ENCODE peak calls at places on chromosomes 3 and 15, in eight cellular contexts. Y is heart left ventricle, D is IMR-90, Z is uterus, B is adipocyte, L is endodermal cell, I is left ventricle myocardium inferior, E is Peyer's patch. W is an unnamed sample. For H3K27me3, the result is how much of the 10 kb centered on the place peaks cover.

GRCh38 chr15:32671339-32672325 is 30.1 kb downstream of the SCG5 start:
- DNase-seq in Y (no peak), D (no peak), Z (no peak), B (no peak), L (no peak), I (no peak), E (no peak), W (no peak)

GRCh38 chr3:195807681-195808121 is 4.0 kb downstream of the MUC4 start:
- DNase-seq in Y (no peak), D (no peak), Z (no peak), B (no peak), L (peak), I (no peak), E (no peak), W (no peak)

GRCh38 chr3:105746226-105746996 is 122.4 kb downstream of the CBLB start:
- DNase-seq in Y (no peak), D (no peak), Z (no peak), B (no peak), L (no peak), I (no peak), E (no peak), W (no peak)

GRCh38 chr3:128425846-128426127 is 40.9 kb downstream of the DNAJB8 start:
- DNase-seq in Y (no peak), D (no peak), Z (no peak), B (no peak), L (no peak), I (no peak), E (no peak), W (no peak)

GRCh38 chr15:83733206-83733605 is 79.3 kb downstream of the ADAMTSL3 start:
- DNase-seq in Y (no peak), D (peak), Z (no peak), B (no peak), L (peak), I (no peak), E (no peak), W (peak)

GRCh38 chr3:65226287-65226686 is 538.5 kb upstream of the ADAMTS9 start:
- DNase-seq in Y (no peak), D (no peak), Z (no peak), B (no peak), L (no peak), I (no peak), E (no peak), W (no peak)

GRCh38 chr15:57160823-57161560 is 215.3 kb upstream of the CGNL1 start:
- DNase-seq in Y (no peak), D (peak), Z (no peak), B (peak), L (no peak), I (no peak), E (no peak), W (peak)

GRCh38 chr15:77543159-77543882 is 89.4 kb downstream of the LINGO1 start:
- DNase-seq in Y (peak), D (peak), Z (peak), B (peak), L (peak), I (peak), E (peak), W (peak)

GRCh38 chr3:38086496-38086895 is 47.5 kb downstream of the DLEC1 start:
- DNase-seq in Y (no peak), D (no peak), Z (no peak), B (no peak), L (no peak), I (no peak), E (no peak), W (peak)

GRCh38 chr3:123660900-123661299 is 76.0 kb upstream of the HACD2 start:
- DNase-seq in Y (peak), D (peak), Z (peak), B (peak), L (no peak), I (peak), E (peak), W (peak)

GRCh38 chr3:197555281-197556261 is at the start of gene BDH1:
- DNase-seq in Y (no peak), D (no peak), Z (peak), B (peak), L (peak), I (no peak), E (peak), W (peak)

GRCh38 chr3:87132801-87133200 is 94.3 kb upstream of the CHMP2B start:
- DNase-seq in Y (no peak), D (no peak), Z (no peak), B (peak), L (no peak), I (no peak), E (no peak), W (no peak)

GRCh38 chr3:24069045-24069444 is 124.0 kb downstream of the NR1D2 start:
- DNase-seq in Y (peak), D (no peak), Z (no peak), B (peak), L (no peak), I (no peak), E (no peak), W (peak)

GRCh38 chr3:134232146-134232545 is 18.5 kb downstream of the RYK start:
- DNase-seq in Y (no peak), D (peak), Z (no peak), B (no peak), L (no peak), I (no peak), E (no peak), W (no peak)

GRCh38 chr3:66039590-66039887 is 821 bp upstream of the MAGI1 start:
- DNase-seq in Y (peak), D (no peak), Z (peak), B (peak), L (peak), I (peak), E (peak), W (no peak)

GRCh38 chr3:179113903-179114302 is 34.3 kb upstream of the PIK3CA start:
- DNase-seq in Y (no peak), D (peak), Z (no peak), B (peak), L (no peak), I (no peak), E (no peak), W (no peak)

GRCh38 chr3:139460529-139460928 is 15.8 kb downstream of the RBP2 start:
- DNase-seq in Y (no peak), D (no peak), Z (no peak), B (no peak), L (no peak), I (peak), E (no peak), W (no peak)

GRCh38 chr3:148075829-148076716 is 621.6 kb upstream of the AGTR1 start:
- DNase-seq in Y (no peak), D (peak), Z (no peak), B (peak), L (peak), I (no peak), E (no peak), W (peak)

GRCh38 chr15:51736069-51736468 is 1.4 kb downstream of the LYSMD2 start:
- DNase-seq in Y (no peak), D (no peak), Z (no peak), B (peak), L (no peak), I (no peak), E (no peak), W (no peak)

GRCh38 chr3:64152676-64153466 is 72.4 kb downstream of the PRICKLE2 start:
- DNase-seq in Y (no peak), D (no peak), Z (no peak), B (no peak), L (no peak), I (no peak), E (no peak), W (no peak)

GRCh38 chr15:79886119-79886518 is 10.7 kb downstream of the MTHFS start:
- DNase-seq in Y (no peak), D (no peak), Z (no peak), B (no peak), L (no peak), I (no peak), E (no peak), W (no peak)

GRCh38 chr3:101848326-101848725 is 988 bp upstream of the NFKBIZ start:
- DNase-seq in Y (no peak), D (no peak), Z (no peak), B (no peak), L (no peak), I (no peak), E (no peak), W (no peak)

GRCh38 chr3:105899528-105899927 is 30.7 kb upstream of the CBLB start:
- DNase-seq in Y (no peak), D (peak), Z (no peak), B (peak), L (no peak), I (no peak), E (no peak), W (no peak)

GRCh38 chr3:50352762-50353161 is 2.1 kb downstream of the CYB561D2 start:
- DNase-seq in Y (no peak), D (peak), Z (no peak), B (no peak), L (no peak), I (no peak), E (no peak), W (no peak)

GRCh38 chr15:35281515-35281914 is 196.4 kb upstream of the NANOGP8 start:
- DNase-seq in Y (no peak), D (peak), Z (no peak), B (peak), L (no peak), I (no peak), E (no peak), W (no peak)

GRCh38 chr3:71585126-71585525 is 1.6 kb upstream of the FOXP1 start:
- DNase-seq in Y (no peak), D (no peak), Z (no peak), B (no peak), L (no peak), I (no peak), E (no peak), W (no peak)
- H3K4me3 ChIP-seq in Y (peak), D (no peak), Z (peak), B (peak), L (no peak), I (peak), E (peak), W (peak)

GRCh38 chr15:68559342-68560310 is 19.2 kb upstream of the CORO2B start:
- DNase-seq in Y (peak), D (peak), Z (peak), B (peak), L (peak), I (peak), E (peak), W (peak)

GRCh38 chr15:68558318-68559305 is 20.2 kb upstream of the CORO2B start:
- DNase-seq in Y (no peak), D (no peak), Z (peak), B (no peak), L (peak), I (no peak), E (peak), W (no peak)

GRCh38 chr15:68555348-68556037 is 23.3 kb upstream of the CORO2B start:
- DNase-seq in Y (no peak), D (no peak), Z (peak), B (no peak), L (no peak), I (no peak), E (peak), W (no peak)

GRCh38 chr15:68556139-68556990 is 22.4 kb upstream of the CORO2B start:
- DNase-seq in Y (no peak), D (no peak), Z (no peak), B (no peak), L (no peak), I (no peak), E (peak), W (no peak)

DNA sequence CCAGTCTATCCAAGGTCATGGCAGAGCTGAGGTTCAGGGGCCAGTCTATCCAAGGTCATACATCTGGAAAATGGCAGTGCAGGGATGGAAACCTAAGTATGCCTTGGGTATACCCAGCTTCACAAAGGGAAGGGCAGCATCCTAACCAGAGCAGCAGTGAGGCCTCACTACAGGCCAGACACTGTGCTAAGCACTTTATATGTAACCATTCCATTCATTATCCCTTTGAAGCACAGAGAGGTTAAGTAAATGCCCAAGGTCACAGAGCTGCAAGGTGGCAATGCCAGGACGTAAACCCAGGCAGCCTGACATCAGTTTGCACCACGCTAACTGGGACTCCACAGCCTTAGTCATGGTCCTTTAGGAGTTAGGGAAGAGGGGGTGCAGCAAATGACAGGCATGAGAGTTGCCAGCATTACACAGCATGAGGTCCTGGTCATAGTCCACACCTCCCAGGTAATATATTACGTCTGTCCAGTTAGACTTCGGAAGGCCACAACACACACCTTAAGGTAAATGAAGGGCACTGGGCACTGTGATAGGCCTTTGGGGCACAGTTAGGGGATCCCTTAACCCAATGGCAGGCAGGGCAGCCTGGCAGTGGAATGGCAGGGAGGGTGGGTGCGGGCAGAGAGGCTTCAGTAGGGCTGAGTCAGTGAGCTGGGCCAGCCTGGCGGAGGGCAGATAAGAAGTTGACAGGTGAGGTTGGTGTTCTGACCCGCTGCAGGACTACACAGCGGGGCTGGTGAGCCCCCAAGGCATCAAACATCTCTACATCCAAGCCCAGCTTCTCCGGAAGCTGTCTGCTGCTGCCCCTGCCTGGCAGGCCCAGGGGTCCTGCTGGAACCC is 21.1 kb upstream of the CORO2B start:
- DNase-seq in Y (no peak), D (no peak), Z (peak), B (no peak), L (peak), I (no peak), E (peak), W (no peak)
- H3K27me3 ChIP-seq in Y (under half), D (under half), Z (under half), B (under half), L (under half), I (under half), E (under half), W (under half)

GRCh38 chr3:122021811-122022401 is at the start of gene ILDR1:
- DNase-seq in Y (no peak), D (no peak), Z (no peak), B (no peak), L (peak), I (no peak), E (peak), W (no peak)
- H3K4me3 ChIP-seq in Y (peak), D (no peak), Z (no peak), B (no peak), L (peak), I (peak), E (peak), W (no peak)

GRCh38 chr3:169667710-169668080 is 4.2 kb upstream of the MECOM start:
- DNase-seq in Y (no peak), D (no peak), Z (no peak), B (no peak), L (no peak), I (no peak), E (no peak), W (no peak)
- H3K27me3 ChIP-seq in Y (under half), D (under half), Z (half or more), B (half or more), L (half or more), I (half or more), E (under half), W (half or more)

DNA sequence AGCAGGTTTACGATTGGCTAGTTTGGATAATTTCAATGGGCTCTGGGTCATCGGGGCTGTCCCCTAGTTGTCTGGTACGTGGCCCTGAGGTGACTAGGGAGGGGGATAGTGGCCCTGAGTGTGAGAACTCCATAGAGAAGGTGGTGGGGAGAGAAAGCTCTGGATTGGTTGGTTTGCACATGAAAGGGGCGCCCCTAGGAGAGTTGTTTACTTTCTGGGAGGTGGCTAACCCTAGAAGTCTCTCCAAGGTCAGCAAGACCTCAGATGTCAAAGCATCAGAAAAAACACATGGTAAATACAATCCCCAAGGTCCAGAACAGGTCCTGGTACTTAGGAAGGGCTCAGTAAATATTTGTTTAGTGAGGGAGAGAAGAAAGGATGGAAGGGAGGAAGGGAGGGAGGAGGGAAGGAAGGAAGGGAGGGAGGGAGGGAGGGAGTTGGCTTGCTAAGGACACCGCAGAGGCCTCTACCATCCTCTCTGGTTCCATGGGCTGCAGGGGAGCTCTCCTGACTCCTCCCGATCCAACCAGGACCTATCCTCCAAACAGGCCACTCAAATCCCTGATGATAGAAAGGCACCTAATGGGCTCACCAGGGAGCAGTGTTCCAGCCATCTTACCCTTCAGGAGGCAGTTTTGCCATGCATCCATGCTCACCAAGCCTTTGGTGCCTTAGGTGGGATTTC is 3.0 kb upstream of the TRH start:
- DNase-seq in Y (no peak), D (no peak), Z (no peak), B (no peak), L (peak), I (no peak), E (no peak), W (no peak)
- H3K4me3 ChIP-seq in Y (no peak), D (no peak), Z (no peak), B (no peak), L (no peak), I (no peak), E (no peak), W (no peak)

DNA sequence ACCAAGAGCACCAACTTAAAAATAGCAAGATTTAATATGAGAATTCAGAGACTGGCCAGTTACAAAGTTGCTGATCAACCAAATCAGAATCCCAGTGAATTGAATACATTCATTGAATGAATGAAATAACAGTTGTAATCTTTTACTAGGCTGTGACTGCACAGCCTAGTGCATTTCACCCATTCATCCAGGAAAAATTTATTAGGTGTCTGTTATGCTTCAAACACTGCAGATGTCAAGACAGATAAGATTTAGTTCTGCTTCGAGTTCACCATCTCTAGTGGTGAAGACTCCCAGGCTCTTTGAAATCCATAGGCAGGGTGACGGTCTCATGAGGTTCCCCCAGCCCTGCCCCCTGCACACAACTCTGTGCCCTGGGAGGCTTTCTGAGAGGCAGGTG is 28.9 kb downstream of the TGM4 start:
- DNase-seq in Y (no peak), D (no peak), Z (no peak), B (no peak), L (no peak), I (no peak), E (no peak), W (no peak)
- H3K27me3 ChIP-seq in Y (under half), D (under half), Z (under half), B (under half), L (under half), I (under half), E (under half), W (under half)

GRCh38 chr3:129793356-129793755 is 100.2 kb downstream of the TMCC1 start:
- DNase-seq in Y (no peak), D (no peak), Z (no peak), B (peak), L (no peak), I (no peak), E (no peak), W (no peak)
- H3K4me3 ChIP-seq in Y (no peak), D (no peak), Z (no peak), B (peak), L (peak), I (no peak), E (no peak), W (no peak)

DNA sequence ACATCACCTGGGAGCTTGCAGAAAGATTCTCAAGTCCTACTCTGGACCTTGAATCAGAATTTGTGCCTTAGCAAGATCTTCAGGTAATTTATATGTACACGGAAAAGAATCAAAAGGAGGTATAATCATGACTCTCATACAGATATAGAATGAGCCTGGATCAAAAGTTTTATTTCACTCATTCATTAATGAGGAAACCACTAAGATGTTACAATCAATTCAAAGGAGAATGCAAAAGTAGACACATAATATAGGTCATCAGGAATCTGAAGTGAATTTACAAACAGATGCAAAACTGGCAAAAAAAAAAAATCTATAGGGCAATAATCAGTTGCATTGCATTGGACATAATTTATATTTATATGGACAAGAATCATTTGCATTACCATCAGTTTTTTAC is 195.4 kb upstream of the TLE3 start:
- DNase-seq in Y (no peak), D (no peak), Z (no peak), B (no peak), L (no peak), I (no peak), E (no peak), W (no peak)
- H3K27me3 ChIP-seq in Y (under half), D (under half), Z (under half), B (under half), L (under half), I (under half), E (under half), W (under half)

DNA sequence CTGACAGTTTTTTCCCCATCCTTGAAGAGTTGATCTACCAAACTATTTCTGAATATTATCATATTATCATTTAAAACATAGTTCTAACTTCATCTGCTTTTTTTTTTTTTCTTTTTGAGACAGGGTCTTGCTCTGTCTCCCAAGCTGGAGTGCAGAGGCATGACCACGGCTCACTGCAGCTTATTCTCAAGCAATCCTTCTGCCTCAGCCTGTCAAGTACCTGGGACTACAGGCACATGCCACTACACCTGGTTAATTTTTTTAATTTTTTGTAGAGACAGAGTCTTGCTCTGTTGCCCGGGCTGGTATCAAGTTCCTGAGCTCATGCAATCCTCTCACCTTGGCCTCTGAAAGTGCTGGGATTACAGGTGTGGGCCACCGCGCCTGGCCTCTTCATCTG is 1.3 kb downstream of the EIF2AK4 start:
- DNase-seq in Y (no peak), D (no peak), Z (no peak), B (no peak), L (no peak), I (no peak), E (no peak), W (no peak)
- H3K4me3 ChIP-seq in Y (no peak), D (no peak), Z (no peak), B (peak), L (peak), I (peak), E (no peak), W (no peak)